ENCODE peak calls at places on chromosomes 2 and 18, in ten cellular contexts. F, A, W, M, D, I, Y, X, H and Q are unnamed samples.

GRCh38 chr2:70367722-70368323 is 66.0 kb upstream of the FAM136A start:
- DNase-seq in F (no peak), A (no peak), W (no peak), M (peak; percentile 50), D (peak; percentile 76), I (no peak), Y (no peak), X (peak; percentile 72), H (no peak), Q (no peak)

GRCh38 chr18:28834889-28835288 is 658.0 kb upstream of the CDH2 start:
- DNase-seq in F (no peak), A (no peak), W (no peak), M (peak; percentile 74), D (no peak), I (no peak), Y (no peak), X (no peak), H (no peak), Q (no peak)

GRCh38 chr2:54360055-54360792 is 95.9 kb upstream of the SPTBN1 start:
- DNase-seq in F (peak; percentile 58), A (no peak), W (no peak), M (no peak), D (no peak), I (peak; percentile 76), Y (no peak), X (no peak), H (no peak), Q (no peak)

GRCh38 chr2:191114403-191114886 is 36.3 kb downstream of the STAT4 start:
- DNase-seq in F (no peak), A (no peak), W (no peak), M (no peak), D (no peak), I (no peak), Y (no peak), X (no peak), H (no peak), Q (no peak)

GRCh38 chr2:201126308-201127127 is 10.6 kb downstream of the CFLAR start:
- DNase-seq in F (no peak), A (no peak), W (no peak), M (peak; percentile 50), D (no peak), I (peak; percentile 36), Y (no peak), X (no peak), H (no peak), Q (no peak)

GRCh38 chr2:238467062-238467461 is 40.3 kb downstream of the ASB1 start:
- DNase-seq in F (no peak), A (no peak), W (no peak), M (no peak), D (no peak), I (no peak), Y (no peak), X (no peak), H (no peak), Q (no peak)

GRCh38 chr2:197925204-197925603 is 120.8 kb downstream of the PLCL1 start:
- DNase-seq in F (no peak), A (no peak), W (no peak), M (no peak), D (no peak), I (no peak), Y (no peak), X (no peak), H (no peak), Q (no peak)

GRCh38 chr2:115083216-115083615 is 640.8 kb downstream of the DPP10 start:
- DNase-seq in F (peak; percentile 5), A (no peak), W (no peak), M (no peak), D (peak; percentile 30), I (no peak), Y (no peak), X (no peak), H (no peak), Q (no peak)

GRCh38 chr2:38462121-38462634 is 85.1 kb upstream of the ATL2 start:
- DNase-seq in F (peak; percentile 73), A (peak; percentile 35), W (no peak), M (peak; percentile 100), D (no peak), I (peak; percentile 69), Y (peak; percentile 82), X (peak; percentile 62), H (no peak), Q (no peak)
- H3K27me3 ChIP-seq in F (no peaks in the 10 kb centered on the region), A (no peaks in the 10 kb centered on the region), W (no peaks in the 10 kb centered on the region), M (no peaks in the 10 kb centered on the region), D (no peaks in the 10 kb centered on the region), I (no peaks in the 10 kb centered on the region), Y (no peaks in the 10 kb centered on the region), X (no peaks in the 10 kb centered on the region), H (no peaks in the 10 kb centered on the region), Q (no peaks in the 10 kb centered on the region)

GRCh38 chr18:34947711-34948125 is 93.5 kb upstream of the MAPRE2 start:
- DNase-seq in F (no peak), A (no peak), W (no peak), M (peak; percentile 11), D (no peak), I (no peak), Y (no peak), X (no peak), H (no peak), Q (no peak)

GRCh38 chr18:34943587-34943986 is 97.6 kb upstream of the MAPRE2 start:
- DNase-seq in F (no peak), A (no peak), W (no peak), M (no peak), D (no peak), I (no peak), Y (no peak), X (no peak), H (no peak), Q (no peak)

GRCh38 chr18:34938102-34938501 is 103.1 kb upstream of the MAPRE2 start:
- DNase-seq in F (no peak), A (no peak), W (no peak), M (no peak), D (no peak), I (no peak), Y (no peak), X (no peak), H (no peak), Q (no peak)

GRCh38 chr18:34942276-34942675 is 98.9 kb upstream of the MAPRE2 start:
- DNase-seq in F (no peak), A (no peak), W (no peak), M (no peak), D (no peak), I (no peak), Y (no peak), X (no peak), H (no peak), Q (no peak)

DNA sequence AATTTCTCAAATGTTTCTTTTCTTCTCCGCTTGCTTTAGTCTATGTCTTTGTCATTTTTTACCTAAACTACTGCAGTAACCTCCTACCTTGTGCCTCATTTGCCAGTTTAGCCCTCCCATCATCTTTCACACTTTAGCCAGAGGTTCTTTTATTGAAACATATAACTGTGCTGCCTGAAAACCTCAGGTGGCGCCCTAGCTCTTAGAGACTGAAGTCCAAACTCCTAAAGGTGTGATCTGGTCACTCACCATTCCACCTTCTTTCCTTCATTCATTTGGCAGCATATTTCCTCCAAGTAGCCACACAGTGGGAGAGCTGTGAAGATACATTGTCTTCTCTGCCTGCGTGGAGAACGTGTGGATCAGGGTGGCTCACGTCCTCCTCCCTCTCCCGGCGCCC is 98.2 kb upstream of the MAPRE2 start:
- DNase-seq in F (peak; percentile 31), A (peak; percentile 49), W (no peak), M (no peak), D (peak; percentile 43), I (no peak), Y (no peak), X (peak; percentile 31), H (no peak), Q (no peak)
- TF ChIP-seq CTCF in F (peak; percentile 21), A (peak; percentile 29), W (no peak), M (no peak), D (peak; percentile 59), I (no peak), Y (no peak), X (no peak), H (no peak), Q (no peak)

GRCh38 chr2:231662811-231663457 is 45.4 kb upstream of the PTMA start:
- DNase-seq in F (no peak), A (no peak), W (no peak), M (no peak), D (no peak), I (no peak), Y (no peak), X (no peak), H (no peak), Q (no peak)

GRCh38 chr2:231664727-231665126 is 43.6 kb upstream of the PTMA start:
- DNase-seq in F (no peak), A (no peak), W (no peak), M (no peak), D (no peak), I (no peak), Y (no peak), X (no peak), H (no peak), Q (no peak)

GRCh38 chr2:231665208-231665921 is 43.0 kb upstream of the PTMA start:
- DNase-seq in F (no peak), A (no peak), W (no peak), M (no peak), D (no peak), I (no peak), Y (no peak), X (no peak), H (no peak), Q (no peak)

GRCh38 chr2:231662028-231662810 is 46.1 kb upstream of the PTMA start:
- DNase-seq in F (peak; percentile 97), A (peak; percentile 97), W (peak; percentile 94), M (peak; percentile 92), D (peak; percentile 98), I (peak; percentile 96), Y (peak; percentile 91), X (peak; percentile 98), H (peak; percentile 90), Q (peak; percentile 97)

DNA sequence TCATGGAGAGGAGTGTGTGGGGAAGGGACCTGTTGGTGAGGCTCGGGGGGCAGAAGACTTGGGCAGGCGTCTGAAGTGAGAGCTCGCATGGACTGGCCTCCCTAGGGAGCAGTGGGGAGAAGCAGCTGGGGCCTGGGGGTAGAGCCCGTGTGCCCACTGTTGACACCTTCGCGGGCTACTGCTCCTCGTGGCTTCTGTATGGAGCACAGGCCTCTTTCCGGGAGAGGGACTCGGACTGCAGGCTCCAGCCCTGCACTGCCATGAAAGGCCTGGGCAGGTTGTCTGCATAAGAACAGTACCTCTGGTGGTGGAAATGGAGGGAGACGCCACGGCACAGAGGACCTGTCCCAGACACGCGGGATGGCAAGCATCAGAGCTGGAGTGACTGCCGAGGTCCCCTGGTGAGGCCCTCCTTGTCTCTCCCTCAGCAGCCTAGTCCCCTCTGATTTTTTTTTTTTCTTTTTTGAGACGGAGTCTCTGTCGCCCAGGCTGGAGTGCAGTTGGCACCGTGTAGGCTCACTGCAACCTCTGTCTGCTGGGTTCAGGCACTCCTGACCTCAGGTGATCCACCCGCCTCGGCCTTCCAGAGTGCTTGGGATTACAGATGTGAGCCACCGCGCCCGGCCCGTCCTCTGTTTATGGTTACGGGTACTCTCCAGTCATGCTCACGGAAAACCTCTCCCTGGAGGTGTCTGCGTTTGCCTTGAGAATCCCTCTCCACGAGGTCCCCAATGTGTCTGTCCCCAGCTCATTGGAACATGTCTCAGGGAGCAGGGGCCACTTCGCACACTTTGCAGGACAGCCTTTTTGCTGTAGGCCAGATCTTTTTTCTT is 44.7 kb upstream of the PTMA start:
- DNase-seq in F (no peak), A (no peak), W (no peak), M (no peak), D (no peak), I (no peak), Y (no peak), X (no peak), H (no peak), Q (no peak)
- H3K27ac ChIP-seq in F (no peak overlapping the region), A (no peak overlapping the region), W (peak overlapping the region; percentile 98), M (no peak overlapping the region), D (peak overlapping the region; percentile 93), I (no peak overlapping the region), Y (peak overlapping the region; percentile 29), X (peak overlapping the region; percentile 96), H (peak overlapping the region; percentile 99), Q (no peak overlapping the region)

GRCh38 chr18:5630057-5630765 is 86.4 kb upstream of the EPB41L3 start:
- DNase-seq in F (peak; percentile 91), A (peak; percentile 50), W (peak; percentile 82), M (peak; percentile 22), D (peak; percentile 91), I (peak; percentile 78), Y (peak; percentile 23), X (peak; percentile 88), H (peak; percentile 51), Q (no peak)

GRCh38 chr18:5628512-5629255 is 84.9 kb upstream of the EPB41L3 start:
- DNase-seq in F (peak; percentile 70), A (peak; percentile 31), W (peak; percentile 34), M (peak; percentile 5), D (peak; percentile 63), I (peak; percentile 61), Y (no peak), X (peak; percentile 86), H (peak; percentile 16), Q (no peak)

GRCh38 chr18:5627756-5628511 is 84.1 kb upstream of the EPB41L3 start:
- DNase-seq in F (peak; percentile 38), A (no peak), W (no peak), M (no peak), D (peak; percentile 28), I (no peak), Y (no peak), X (peak; percentile 16), H (no peak), Q (no peak)

GRCh38 chr18:5632041-5632440 is 88.2 kb upstream of the EPB41L3 start:
- DNase-seq in F (no peak), A (no peak), W (no peak), M (no peak), D (no peak), I (no peak), Y (no peak), X (no peak), H (no peak), Q (no peak)

GRCh38 chr18:5630766-5631413 is 87.1 kb upstream of the EPB41L3 start:
- DNase-seq in F (no peak), A (no peak), W (no peak), M (no peak), D (no peak), I (no peak), Y (no peak), X (no peak), H (no peak), Q (no peak)
- H3K27me3 ChIP-seq in F (peaks cover 11% of the 10 kb centered on the region), A (peaks cover 34% of the 10 kb centered on the region), W (peaks cover 3% of the 10 kb centered on the region), M (peaks cover 31% of the 10 kb centered on the region), D (peaks cover 66% of the 10 kb centered on the region), I (no peaks in the 10 kb centered on the region), Y (peaks cover 6% of the 10 kb centered on the region), X (no peaks in the 10 kb centered on the region), H (peaks cover 1% of the 10 kb centered on the region), Q (peaks cover 31% of the 10 kb centered on the region)